ENCODE peak calls at places on chromosomes 13 and 19, in five cellular contexts. N is fibroblast of lung, O is colonic mucosa, Z is GM23338, E is left ventricle myocardium inferior. Y is an unnamed sample.

GRCh38 chr13:113429608-113429985 is 23.7 kb downstream of the ADPRHL1 start:
- DNase-seq in Z (no peak), N (no peak), O (no peak), E (no peak), Y (no peak)

GRCh38 chr19:29889702-29890101 is 52.3 kb upstream of the URI1 start:
- DNase-seq in E (no peak), O (no peak), Z (no peak), N (no peak), Y (no peak)

GRCh38 chr19:41912899-41913475 is 15.3 kb downstream of the ERFL start:
- DNase-seq in E (no peak), O (no peak), N (no peak), Z (peak; percentile 76), Y (no peak)

GRCh38 chr19:1173845-1174809 is at the start of gene SBNO2:
- DNase-seq in N (peak; percentile 75), Z (peak; percentile 92), O (peak; percentile 96), E (peak; percentile 88), Y (peak; percentile 53)

GRCh38 chr13:58620171-58620570 is 988.6 kb downstream of the PCDH17 start:
- DNase-seq in O (no peak), E (no peak), N (no peak), Z (peak; percentile 36), Y (no peak)

GRCh38 chr19:29277107-29277506 is 64.2 kb upstream of the UQCRFS1 start:
- DNase-seq in Z (peak; percentile 77), E (no peak), N (no peak), O (no peak), Y (no peak)

GRCh38 chr19:28917661-28918060 is 295.3 kb downstream of the UQCRFS1 start:
- DNase-seq in E (no peak), N (no peak), O (no peak), Z (no peak), Y (no peak)

GRCh38 chr13:109782823-109783411 is 3.5 kb downstream of the IRS2 start:
- DNase-seq in Z (no peak), N (no peak), E (no peak), O (no peak), Y (no peak)

GRCh38 chr13:29515372-29515771 is 80.1 kb downstream of the SLC7A1 start:
- DNase-seq in E (no peak), N (no peak), Z (no peak), O (no peak), Y (no peak)

GRCh38 chr19:42323473-42323851 is 2.0 kb upstream of the MEGF8 start:
- DNase-seq in E (no peak), Z (peak; percentile 90), O (peak; percentile 46), N (no peak), Y (no peak)

GRCh38 chr13:86020350-86021002 is 221.3 kb upstream of the SLITRK6 start:
- DNase-seq in E (no peak), N (peak; percentile 69), Z (no peak), O (no peak), Y (no peak)

GRCh38 chr13:59269476-59269875 is 894.3 kb downstream of the DIAPH3 start:
- DNase-seq in O (no peak), N (peak; percentile 96), Z (peak; percentile 11), E (no peak), Y (no peak)

GRCh38 chr19:12774588-12775555 is at the start of gene HOOK2:
- DNase-seq in E (no peak), Z (peak; percentile 97), O (peak; percentile 98), N (no peak), Y (peak; percentile 63)

GRCh38 chr13:102846261-102847015 is 606 bp downstream of the ERCC5 start:
- DNase-seq in N (peak; percentile 41), O (peak; percentile 57), E (peak; percentile 25), Z (peak; percentile 36), Y (no peak)

GRCh38 chr19:17448190-17448967 is at the start of gene TMEM221:
- DNase-seq in O (peak; percentile 46), Z (peak; percentile 80), N (peak; percentile 16), E (peak; percentile 47), Y (no peak)

GRCh38 chr19:31555634-31556215 is 206.5 kb upstream of the TSHZ3 start:
- DNase-seq in Z (no peak), E (no peak), N (no peak), O (no peak), Y (no peak)

GRCh38 chr13:33639158-33639557 is 178.8 kb upstream of the RFC3 start:
- DNase-seq in E (no peak), N (peak; percentile 54), O (peak; percentile 36), Z (no peak), Y (no peak)

GRCh38 chr13:44498502-44498901 is 77.6 kb downstream of the TSC22D1 start:
- DNase-seq in N (no peak), Z (no peak), E (no peak), O (no peak), Y (no peak)

GRCh38 chr19:35935911-35936737 is at the start of gene LRFN3:
- DNase-seq in Z (peak; percentile 97), E (peak; percentile 78), N (peak; percentile 72), O (peak; percentile 83), Y (no peak)

GRCh38 chr19:20858218-20858617 is 64.8 kb upstream of the ZNF85 start:
- DNase-seq in Z (peak; percentile 56), E (no peak), O (no peak), N (no peak), Y (no peak)

GRCh38 chr19:28020631-28021315 is 1192.2 kb downstream of the UQCRFS1 start:
- DNase-seq in E (no peak), O (no peak), N (no peak), Z (peak; percentile 22), Y (no peak)

GRCh38 chr13:36919833-36920611 is at the start of gene SMAD9:
- DNase-seq in O (peak; percentile 64), E (peak; percentile 83), N (peak; percentile 69), Z (peak; percentile 78), Y (no peak)

GRCh38 chr19:55082023-55082851 is 6.6 kb downstream of the EPS8L1 start:
- DNase-seq in N (peak; percentile 34), E (no peak), Z (peak; percentile 97), O (no peak), Y (no peak)

GRCh38 chr19:3065675-3066357 is 3.5 kb upstream of the TLE5 start:
- DNase-seq in Z (no peak), E (no peak), O (peak; percentile 46), N (no peak), Y (no peak)

GRCh38 chr19:5665781-5666513 is 14.4 kb downstream of the MICOS13 start:
- DNase-seq in O (no peak), N (peak; percentile 58), E (no peak), Z (peak; percentile 19), Y (no peak)

GRCh38 chr13:95480131-95480545 is 72.4 kb upstream of the CLDN10 start:
- DNase-seq in O (no peak), E (peak; percentile 20), Z (no peak), N (no peak), Y (no peak)

GRCh38 chr13:31860002-31860401 is 120.7 kb downstream of the RXFP2 start:
- DNase-seq in N (no peak), E (no peak), O (no peak), Z (no peak), Y (no peak)

GRCh38 chr13:59354665-59355064 is 809.1 kb downstream of the DIAPH3 start:
- DNase-seq in O (no peak), E (no peak), Z (no peak), N (no peak), Y (no peak)

GRCh38 chr19:4183967-4184717 is 1.7 kb downstream of the ANKRD24 start:
- DNase-seq in N (no peak), O (no peak), E (no peak), Z (no peak), Y (no peak)

GRCh38 chr13:101455863-101456262 is 3.4 kb downstream of the ITGBL1 start:
- DNase-seq in O (no peak), Z (peak; percentile 33), N (peak; percentile 98), E (no peak), Y (no peak)

GRCh38 chr19:45506246-45506990 is 861 bp upstream of the VASP start:
- DNase-seq in E (peak; percentile 97), O (peak; percentile 98), Z (peak; percentile 98), N (peak; percentile 91), Y (peak; percentile 65)

GRCh38 chr19:45505151-45505995 is 1.9 kb upstream of the VASP start:
- DNase-seq in Z (no peak), E (no peak), N (peak; percentile 48), O (no peak), Y (no peak)

GRCh38 chr19:45503909-45504308 is 3.4 kb upstream of the VASP start:
- DNase-seq in E (no peak), N (no peak), O (no peak), Z (no peak), Y (no peak)

GRCh38 chr19:45506991-45507863 is at the start of gene VASP:
- DNase-seq in N (peak; percentile 84), E (peak; percentile 88), O (peak; percentile 96), Z (peak; percentile 96), Y (peak; percentile 48)

DNA sequence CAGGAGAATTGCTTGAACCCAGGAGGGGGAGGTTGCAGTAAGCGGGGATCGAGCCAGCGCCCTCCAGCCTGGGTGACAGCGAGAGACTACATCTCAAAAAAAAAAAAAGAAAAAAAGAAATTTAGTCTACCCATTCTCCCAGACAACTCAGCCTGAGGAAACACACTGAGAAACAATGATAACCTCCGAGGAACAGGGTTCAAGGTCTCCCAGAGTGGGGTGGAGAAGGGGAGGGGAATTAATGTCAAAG is 1.4 kb upstream of the VASP start:
- DNase-seq in E (no peak), O (no peak), Z (no peak), N (no peak), Y (no peak)
- H3K27ac ChIP-seq in E (peak overlapping the region; percentile 92), O (peak overlapping the region; percentile 98), Z (peak overlapping the region; percentile 80), N (peak overlapping the region; percentile 83), Y (peak overlapping the region; percentile 95)

GRCh38 chr19:16131648-16132047 is 11.8 kb upstream of the HSH2D start:
- DNase-seq in E (no peak), N (no peak), O (no peak), Z (no peak), Y (no peak)
- H3K4me3 ChIP-seq in E (no peak overlapping the region), N (no peak overlapping the region), O (no peak overlapping the region), Z (no peak overlapping the region), Y (no peak overlapping the region)

GRCh38 chr13:87671031-87671823 is at the start of gene SLITRK5:
- DNase-seq in O (peak; percentile 73), E (peak; percentile 67), Z (peak; percentile 85), N (peak; percentile 62), Y (no peak)
- TF ChIP-seq CTCF in O (peak; percentile 74), E (peak; percentile 83), Z (peak; percentile 75), N (peak; percentile 79), Y (peak; percentile 53)

DNA sequence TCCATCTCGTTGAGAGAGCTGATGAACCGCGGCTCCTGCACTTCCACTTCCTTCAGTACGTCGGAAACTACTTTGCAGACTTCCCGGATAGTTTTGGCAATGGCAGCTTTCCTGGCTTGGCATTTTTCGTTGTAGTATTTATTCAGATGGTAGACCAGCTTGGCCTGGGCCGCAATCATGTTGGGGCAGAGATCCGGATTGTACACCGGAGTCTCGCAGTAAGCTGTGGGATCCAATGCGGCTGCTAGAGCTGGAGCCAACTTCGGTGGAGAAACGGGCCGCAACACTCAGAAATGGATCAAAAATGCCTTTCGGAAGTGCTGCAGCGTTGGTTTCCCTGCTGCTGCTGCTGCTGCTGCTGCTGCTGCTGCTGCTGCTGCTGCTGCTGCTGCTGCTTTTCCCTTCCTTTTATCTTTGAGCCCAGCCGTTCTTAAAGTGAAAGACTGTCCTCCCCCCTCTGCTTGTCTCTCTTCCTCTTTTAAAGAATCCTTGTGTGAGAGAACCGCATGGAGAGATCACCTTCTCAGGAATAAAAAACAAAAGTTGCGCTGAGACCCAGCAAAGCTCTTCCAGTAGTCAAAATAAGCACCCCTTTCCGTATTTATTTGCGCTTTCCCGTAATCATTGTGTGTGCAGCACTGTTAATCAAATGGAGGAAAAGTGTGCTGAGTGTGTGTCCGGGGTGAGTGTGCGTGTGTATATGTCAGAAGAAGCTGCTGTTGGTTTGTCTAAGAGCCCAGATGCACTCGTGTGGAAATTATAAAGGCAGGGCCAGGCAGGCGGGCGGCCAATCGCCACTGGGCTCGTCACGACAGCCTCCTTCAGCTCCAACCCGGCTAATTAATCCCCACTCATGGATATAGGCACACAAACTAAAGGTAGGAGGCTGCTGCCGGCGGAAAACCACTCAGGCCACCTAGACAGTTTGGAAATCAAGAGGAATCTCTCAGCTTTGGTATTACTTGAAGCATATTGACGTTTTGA is at the start of gene MAB21L1:
- DNase-seq in N (peak; percentile 63), O (peak; percentile 25), Z (peak; percentile 49), E (no peak), Y (no peak)
- H3K27ac ChIP-seq in N (peak within 1 kb of the TSS; percentile 68), O (no peak within 1 kb of the TSS), Z (no peak within 1 kb of the TSS), E (peak within 1 kb of the TSS; percentile 63), Y (no peak within 1 kb of the TSS)

Y was measured in esophagus squamous epithelium.